ENCODE peak calls at places on chromosomes 2 and 18, in seven cellular contexts. R is hepatocyte, J is HCT116, G is stomach, X is astrocyte, D is kidney, T is neuronal stem cell. V is an unnamed sample.

GRCh38 chr2:112621792-112622527 is 23.8 kb upstream of the SLC20A1 start:
- DNase-seq in G (peak; percentile 16), J (no peak), T (no peak), R (no peak), D (no peak), X (peak; percentile 95), V (no peak)

GRCh38 chr2:38233231-38233983 is 143.7 kb downstream of the ATL2 start:
- DNase-seq in G (no peak), X (peak; percentile 80), T (no peak), J (no peak), R (peak; percentile 35), D (no peak), V (no peak)

GRCh38 chr2:192190474-192190873 is 4.3 kb downstream of the TMEFF2 start:
- DNase-seq in X (peak; percentile 38), T (no peak), D (no peak), R (peak; percentile 23), G (no peak), J (peak; percentile 10), V (no peak)

GRCh38 chr18:35458677-35459441 is 38.9 kb downstream of the INO80C start:
- DNase-seq in G (peak; percentile 55), X (peak; percentile 66), D (peak; percentile 87), T (no peak), R (peak; percentile 84), J (peak; percentile 34), V (peak; percentile 53)

GRCh38 chr2:43462866-43463641 is 132.8 kb downstream of the THADA start:
- DNase-seq in T (no peak), R (peak; percentile 44), D (no peak), J (no peak), X (no peak), G (peak; percentile 48), V (no peak)

GRCh38 chr2:200603972-200604371 is 18.2 kb downstream of the AOX1 start:
- DNase-seq in D (no peak), R (peak; percentile 42), T (no peak), G (no peak), X (peak; percentile 71), J (no peak), V (no peak)

GRCh38 chr18:4130734-4131719 is 324.1 kb downstream of the DLGAP1 start:
- DNase-seq in D (no peak), X (no peak), T (no peak), J (no peak), G (no peak), R (no peak), V (no peak)

GRCh38 chr2:62347563-62348270 is 151.8 kb downstream of the B3GNT2 start:
- DNase-seq in D (no peak), X (no peak), J (no peak), R (no peak), G (no peak), T (no peak), V (no peak)

GRCh38 chr2:241788572-241788971 is 11.9 kb downstream of the GAL3ST2 start:
- DNase-seq in D (no peak), X (no peak), G (no peak), J (peak; percentile 31), T (no peak), R (no peak), V (no peak)

GRCh38 chr18:12005542-12006487 is 24.5 kb downstream of the IMPA2 start:
- DNase-seq in D (peak; percentile 80), R (peak; percentile 73), J (no peak), T (no peak), G (no peak), X (no peak), V (no peak)

GRCh38 chr2:176961759-176962158 is 250.8 kb upstream of the HNRNPA3 start:
- DNase-seq in J (no peak), X (no peak), T (no peak), R (no peak), G (no peak), D (no peak), V (no peak)

GRCh38 chr2:76044701-76045100 is 334.0 kb upstream of the GCFC2 start:
- DNase-seq in R (no peak), G (no peak), J (no peak), D (peak; percentile 22), X (no peak), T (no peak), V (no peak)

GRCh38 chr2:3606370-3607124 is 11.6 kb downstream of the COLEC11 start:
- DNase-seq in T (no peak), G (peak; percentile 22), J (no peak), D (peak; percentile 75), X (no peak), R (no peak), V (no peak)

GRCh38 chr2:5908030-5908429 is 215.8 kb downstream of the SOX11 start:
- DNase-seq in X (peak; percentile 62), G (no peak), J (no peak), D (no peak), R (no peak), T (no peak), V (no peak)

GRCh38 chr2:50344509-50345106 is 687.3 kb downstream of the NRXN1 start:
- DNase-seq in X (no peak), D (no peak), R (no peak), G (no peak), J (no peak), T (no peak), V (no peak)

GRCh38 chr2:28622101-28622499 is 126.2 kb downstream of the PLB1 start:
- DNase-seq in J (no peak), D (no peak), T (no peak), G (no peak), X (no peak), R (no peak), V (no peak)

GRCh38 chr2:131105950-131106801 is 1.0 kb downstream of the PLEKHB2 start:
- DNase-seq in T (no peak), J (no peak), G (peak; percentile 42), X (peak; percentile 38), R (peak; percentile 67), D (peak; percentile 76), V (peak; percentile 58)

GRCh38 chr2:19195681-19196080 is 162.7 kb downstream of the OSR1 start:
- DNase-seq in J (no peak), T (no peak), R (no peak), D (no peak), G (no peak), X (no peak), V (no peak)

GRCh38 chr18:79964330-79965118 is at the start of gene HSBP1L1:
- DNase-seq in D (peak; percentile 91), J (peak; percentile 48), G (peak; percentile 87), X (no peak), T (peak; percentile 56), R (peak; percentile 92), V (peak; percentile 90)

GRCh38 chr18:32909798-32910561 is 137.2 kb upstream of the KLHL14 start:
- DNase-seq in T (no peak), R (no peak), D (no peak), J (no peak), X (no peak), G (no peak), V (no peak)

GRCh38 chr2:198052741-198053140 is 248.3 kb downstream of the PLCL1 start:
- DNase-seq in R (no peak), T (no peak), X (no peak), J (no peak), G (no peak), D (no peak), V (no peak)

GRCh38 chr2:180979086-180979934 is 1.1 kb upstream of the UBE2E3 start:
- DNase-seq in T (peak; percentile 21), J (no peak), R (peak; percentile 13), D (no peak), X (peak; percentile 79), G (no peak), V (no peak)

GRCh38 chr2:239818531-239819011 is 206.6 kb downstream of the NDUFA10 start:
- DNase-seq in D (peak; percentile 49), G (peak; percentile 13), T (no peak), X (no peak), J (no peak), R (no peak), V (no peak)

GRCh38 chr2:37061770-37062169 is 22.4 kb downstream of the HEATR5B start:
- DNase-seq in G (no peak), T (no peak), R (no peak), D (no peak), J (no peak), X (no peak), V (no peak)

GRCh38 chr2:233999182-233999581 is 51.3 kb upstream of the SPP2 start:
- DNase-seq in G (no peak), T (no peak), X (no peak), D (no peak), R (no peak), J (no peak), V (no peak)

GRCh38 chr2:121075006-121075545 is 209.9 kb downstream of the TFCP2L1 start:
- DNase-seq in G (peak; percentile 54), D (no peak), R (peak; percentile 64), J (peak; percentile 95), T (peak; percentile 57), X (peak; percentile 96), V (no peak)

DNA sequence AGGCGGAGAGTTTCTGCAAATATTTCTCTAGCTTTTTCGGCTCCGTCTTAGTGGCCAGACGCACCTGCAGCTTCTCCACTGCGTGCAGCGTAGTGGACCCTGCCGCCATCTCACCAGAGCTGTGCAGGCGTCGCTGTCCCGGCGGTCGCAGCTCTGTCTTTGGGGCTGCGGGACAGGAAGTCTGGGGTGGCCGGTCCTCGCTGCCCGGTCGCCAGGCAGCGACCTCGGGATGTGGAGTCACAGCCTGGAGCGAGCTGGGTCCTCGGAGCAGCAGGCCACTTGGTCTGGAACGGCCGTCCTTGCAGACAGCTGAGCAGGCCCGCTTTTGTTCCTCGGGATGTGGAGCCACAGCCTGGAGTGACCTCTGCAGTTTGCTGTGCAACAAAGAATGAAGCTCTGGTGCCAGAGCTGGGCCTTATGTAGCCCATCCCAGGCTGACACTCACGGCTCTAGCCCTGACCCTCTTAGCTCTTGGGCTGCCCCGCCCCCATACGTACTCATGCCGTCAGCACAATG is at the start of gene ELOA2:
- DNase-seq in T (no peak), J (no peak), D (no peak), X (no peak), G (no peak), R (no peak), V (no peak)
- H3K9me3 ChIP-seq in T (no peaks in the 10 kb centered on the region), J (no peaks in the 10 kb centered on the region), D (no peaks in the 10 kb centered on the region), X (no peaks in the 10 kb centered on the region), G (no peaks in the 10 kb centered on the region), R (no peaks in the 10 kb centered on the region), V (no peaks in the 10 kb centered on the region)

GRCh38 chr2:229679393-229680125 is 34.8 kb downstream of the DNER start:
- DNase-seq in G (no peak), X (peak; percentile 20), J (no peak), R (peak; percentile 6), T (no peak), D (no peak), V (no peak)
- H3K4me3 ChIP-seq in G (no peak overlapping the region), X (no peak overlapping the region), J (no peak overlapping the region), R (no peak overlapping the region), T (no peak overlapping the region), D (no peak overlapping the region), V (no peak overlapping the region)

GRCh38 chr2:174844295-174844708 is 80.0 kb upstream of the CHRNA1 start:
- DNase-seq in D (no peak), G (no peak), J (no peak), T (no peak), X (no peak), R (no peak), V (no peak)
- H3K27ac ChIP-seq in D (no peak overlapping the region), G (no peak overlapping the region), J (no peak overlapping the region), T (no peak overlapping the region), X (no peak overlapping the region), R (no peak overlapping the region), V (no peak overlapping the region)

DNA sequence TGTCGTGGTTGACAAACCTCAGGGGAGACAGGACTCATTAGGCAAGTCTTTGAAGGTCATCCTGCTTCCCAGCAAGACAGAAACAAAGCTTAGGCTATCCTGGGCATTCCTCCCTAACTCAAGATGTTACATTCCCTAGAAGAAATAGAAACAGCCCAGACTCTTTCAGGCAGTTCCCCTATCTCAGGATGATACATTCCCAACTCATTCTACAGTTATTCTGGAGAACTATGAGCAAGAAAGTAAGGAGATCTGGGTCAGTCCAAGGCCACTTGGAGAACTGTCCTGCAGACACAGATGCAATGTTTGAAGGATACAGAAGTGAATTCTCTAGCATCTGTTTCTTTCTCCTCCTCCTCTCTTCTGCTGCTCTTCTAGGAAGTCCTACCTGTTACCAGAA is 220.1 kb upstream of the NCKAP5 start:
- DNase-seq in X (peak; percentile 34), J (no peak), R (no peak), D (no peak), G (no peak), T (no peak), V (no peak)
- H3K9me3 ChIP-seq in X (no peaks in the 10 kb centered on the region), J (no peaks in the 10 kb centered on the region), R (no peaks in the 10 kb centered on the region), D (no peaks in the 10 kb centered on the region), G (no peaks in the 10 kb centered on the region), T (peaks cover 14% of the 10 kb centered on the region), V (no peaks in the 10 kb centered on the region)

V was measured in lower lobe of right lung.